ENCODE peak calls at places on chromosomes 12 and 14, in nine cellular contexts. Y is A172; A is lung; O is progenitor cell of endocrine pancreas; P is Right ventricle myocardium inferior; U is NCI-H774; I is NAMALWA; G is CD4-positive, alpha-beta T cell; R is naive B cell. K is an unnamed sample.

GRCh38 chr12:26976687-26977086 is 37.5 kb downstream of the TM7SF3 start:
- DNase-seq in O (no peak), R (no peak), Y (no peak), I (no peak), G (no peak), U (no peak), A (no peak), P (no peak), K (no peak)

GRCh38 chr12:80598004-80598606 is 109.3 kb upstream of the MYF6 start:
- DNase-seq in Y (peak), O (no peak), R (no peak), A (no peak), I (peak), P (no peak), U (no peak), G (no peak), K (no peak)

GRCh38 chr12:81627336-81628189 is 131.6 kb downstream of the PPFIA2 start:
- DNase-seq in Y (peak), G (no peak), A (no peak), P (no peak), U (peak), R (no peak), O (no peak), I (peak), K (no peak)

GRCh38 chr14:37594238-37594915 is 672 bp downstream of the FOXA1 start:
- DNase-seq in I (peak), A (peak), U (peak), R (no peak), G (no peak), O (peak), Y (peak), P (no peak), K (peak)

GRCh38 chr12:105470102-105470501 is 139.6 kb downstream of the C12orf75 start:
- DNase-seq in A (no peak), Y (no peak), I (no peak), O (no peak), U (no peak), G (no peak), R (no peak), P (no peak), K (no peak)

GRCh38 chr12:51335931-51336330 is 10.5 kb downstream of the CELA1 start:
- DNase-seq in I (no peak), Y (no peak), A (peak), O (no peak), R (no peak), G (no peak), U (no peak), P (no peak), K (no peak)

GRCh38 chr14:68848253-68848652 is 55.4 kb upstream of the ZFP36L1 start:
- DNase-seq in P (no peak), R (no peak), G (no peak), Y (no peak), I (no peak), U (no peak), O (no peak), A (peak), K (peak)

GRCh38 chr14:99808133-99808505 is 14.9 kb downstream of the EML1 start:
- DNase-seq in A (no peak), G (no peak), Y (no peak), R (no peak), U (no peak), I (no peak), P (no peak), O (no peak), K (no peak)